ENCODE peak calls at places on chromosomes 3 and 15, in nine cellular contexts. One of them, this sample, is unnamed.

GRCh38 chr3:186669378-186670084 is 3.7 kb downstream of the HRG start:
- DNase-seq in mammary epithelial cell: peak; percentile 75
- DNase-seq in transverse colon: no peak
- DNase-seq in endothelial cell of umbilical vein: no peak
- DNase-seq in kidney: no peak
- DNase-seq in heart left ventricle: no peak
- DNase-seq in CD4-positive, alpha-beta T cell: no peak
- DNase-seq in cardiac muscle cell: no peak
- DNase-seq in upper lobe of right lung: no peak
- DNase-seq in this sample: no peak

GRCh38 chr15:69067296-69067695 is 52.8 kb downstream of the NOX5 start:
- DNase-seq in CD4-positive, alpha-beta T cell: no peak
- DNase-seq in upper lobe of right lung: no peak
- DNase-seq in kidney: no peak
- DNase-seq in heart left ventricle: no peak
- DNase-seq in endothelial cell of umbilical vein: no peak
- DNase-seq in mammary epithelial cell: no peak
- DNase-seq in transverse colon: no peak
- DNase-seq in cardiac muscle cell: peak; percentile 4
- DNase-seq in this sample: no peak

GRCh38 chr3:141862279-141862816 is 14.1 kb upstream of the ATP1B3 start:
- DNase-seq in kidney: no peak
- DNase-seq in CD4-positive, alpha-beta T cell: no peak
- DNase-seq in mammary epithelial cell: no peak
- DNase-seq in heart left ventricle: no peak
- DNase-seq in transverse colon: no peak
- DNase-seq in endothelial cell of umbilical vein: no peak
- DNase-seq in cardiac muscle cell: no peak
- DNase-seq in upper lobe of right lung: no peak
- DNase-seq in this sample: no peak

GRCh38 chr3:16132926-16133325 is 41.6 kb upstream of the GALNT15 start:
- DNase-seq in endothelial cell of umbilical vein: no peak
- DNase-seq in CD4-positive, alpha-beta T cell: no peak
- DNase-seq in kidney: no peak
- DNase-seq in transverse colon: no peak
- DNase-seq in heart left ventricle: peak; percentile 41
- DNase-seq in cardiac muscle cell: peak; percentile 87
- DNase-seq in upper lobe of right lung: no peak
- DNase-seq in mammary epithelial cell: no peak
- DNase-seq in this sample: no peak

GRCh38 chr3:17320266-17320665 is 422.2 kb downstream of the TBC1D5 start:
- DNase-seq in mammary epithelial cell: no peak
- DNase-seq in heart left ventricle: no peak
- DNase-seq in cardiac muscle cell: peak; percentile 46
- DNase-seq in kidney: no peak
- DNase-seq in CD4-positive, alpha-beta T cell: no peak
- DNase-seq in endothelial cell of umbilical vein: no peak
- DNase-seq in upper lobe of right lung: no peak
- DNase-seq in transverse colon: no peak
- DNase-seq in this sample: no peak

GRCh38 chr15:58087870-58088269 is 22.4 kb upstream of the ALDH1A2 start:
- DNase-seq in CD4-positive, alpha-beta T cell: no peak
- DNase-seq in transverse colon: no peak
- DNase-seq in heart left ventricle: no peak
- DNase-seq in kidney: no peak
- DNase-seq in endothelial cell of umbilical vein: no peak
- DNase-seq in mammary epithelial cell: no peak
- DNase-seq in upper lobe of right lung: no peak
- DNase-seq in cardiac muscle cell: no peak
- DNase-seq in this sample: no peak

GRCh38 chr15:64232400-64232799 is 69.6 kb upstream of the PPIB start:
- DNase-seq in transverse colon: no peak
- DNase-seq in upper lobe of right lung: no peak
- DNase-seq in mammary epithelial cell: peak; percentile 68
- DNase-seq in cardiac muscle cell: peak; percentile 25
- DNase-seq in heart left ventricle: no peak
- DNase-seq in CD4-positive, alpha-beta T cell: no peak
- DNase-seq in kidney: no peak
- DNase-seq in endothelial cell of umbilical vein: no peak
- DNase-seq in this sample: no peak

GRCh38 chr15:63896336-63897115 is 62.8 kb upstream of the HERC1 start:
- DNase-seq in heart left ventricle: peak; percentile 42
- DNase-seq in mammary epithelial cell: peak; percentile 37
- DNase-seq in kidney: peak; percentile 80
- DNase-seq in CD4-positive, alpha-beta T cell: no peak
- DNase-seq in transverse colon: peak; percentile 31
- DNase-seq in endothelial cell of umbilical vein: peak; percentile 69
- DNase-seq in upper lobe of right lung: peak; percentile 56
- DNase-seq in cardiac muscle cell: peak; percentile 70
- DNase-seq in this sample: no peak

GRCh38 chr3:48502728-48503168 is 1.2 kb downstream of the SHISA5 start:
- DNase-seq in cardiac muscle cell: no peak
- DNase-seq in transverse colon: peak; percentile 23
- DNase-seq in mammary epithelial cell: no peak
- DNase-seq in CD4-positive, alpha-beta T cell: no peak
- DNase-seq in heart left ventricle: no peak
- DNase-seq in endothelial cell of umbilical vein: no peak
- DNase-seq in kidney: peak; percentile 83
- DNase-seq in upper lobe of right lung: no peak
- DNase-seq in this sample: peak; percentile 88

GRCh38 chr3:195187609-195188529 is 83.1 kb downstream of the XXYLT1 start:
- DNase-seq in endothelial cell of umbilical vein: peak; percentile 55
- DNase-seq in CD4-positive, alpha-beta T cell: no peak
- DNase-seq in transverse colon: no peak
- DNase-seq in mammary epithelial cell: peak; percentile 77
- DNase-seq in heart left ventricle: no peak
- DNase-seq in kidney: no peak
- DNase-seq in cardiac muscle cell: no peak
- DNase-seq in upper lobe of right lung: no peak
- DNase-seq in this sample: no peak

GRCh38 chr15:32878342-32878741 is 160.5 kb downstream of the GREM1 start:
- DNase-seq in endothelial cell of umbilical vein: peak; percentile 26
- DNase-seq in kidney: no peak
- DNase-seq in mammary epithelial cell: no peak
- DNase-seq in cardiac muscle cell: no peak
- DNase-seq in CD4-positive, alpha-beta T cell: no peak
- DNase-seq in heart left ventricle: no peak
- DNase-seq in transverse colon: no peak
- DNase-seq in upper lobe of right lung: no peak
- DNase-seq in this sample: no peak

GRCh38 chr3:112136959-112137693 is 4.1 kb upstream of the GCSAM start:
- DNase-seq in CD4-positive, alpha-beta T cell: peak; percentile 28
- DNase-seq in upper lobe of right lung: no peak
- DNase-seq in transverse colon: peak; percentile 37
- DNase-seq in heart left ventricle: no peak
- DNase-seq in endothelial cell of umbilical vein: peak; percentile 57
- DNase-seq in kidney: no peak
- DNase-seq in mammary epithelial cell: peak; percentile 53
- DNase-seq in cardiac muscle cell: peak; percentile 64
- DNase-seq in this sample: no peak

GRCh38 chr3:105618561-105618960 is 250.3 kb downstream of the CBLB start:
- DNase-seq in endothelial cell of umbilical vein: no peak
- DNase-seq in mammary epithelial cell: no peak
- DNase-seq in cardiac muscle cell: no peak
- DNase-seq in heart left ventricle: no peak
- DNase-seq in kidney: no peak
- DNase-seq in upper lobe of right lung: no peak
- DNase-seq in transverse colon: no peak
- DNase-seq in CD4-positive, alpha-beta T cell: no peak
- DNase-seq in this sample: no peak

GRCh38 chr3:134449277-134449676 is 36.5 kb downstream of the ANAPC13 start:
- DNase-seq in CD4-positive, alpha-beta T cell: no peak
- DNase-seq in cardiac muscle cell: peak; percentile 69
- DNase-seq in kidney: no peak
- DNase-seq in heart left ventricle: no peak
- DNase-seq in endothelial cell of umbilical vein: peak; percentile 11
- DNase-seq in mammary epithelial cell: peak; percentile 45
- DNase-seq in upper lobe of right lung: no peak
- DNase-seq in transverse colon: peak; percentile 39
- DNase-seq in this sample: peak; percentile 23

GRCh38 chr3:65919841-65920240 is 118.9 kb downstream of the MAGI1 start:
- DNase-seq in CD4-positive, alpha-beta T cell: no peak
- DNase-seq in heart left ventricle: no peak
- DNase-seq in endothelial cell of umbilical vein: no peak
- DNase-seq in upper lobe of right lung: no peak
- DNase-seq in kidney: no peak
- DNase-seq in cardiac muscle cell: peak; percentile 66
- DNase-seq in transverse colon: no peak
- DNase-seq in mammary epithelial cell: no peak
- DNase-seq in this sample: no peak

GRCh38 chr3:17946619-17947018 is 204.2 kb upstream of the TBC1D5 start:
- DNase-seq in mammary epithelial cell: no peak
- DNase-seq in cardiac muscle cell: no peak
- DNase-seq in CD4-positive, alpha-beta T cell: no peak
- DNase-seq in upper lobe of right lung: no peak
- DNase-seq in heart left ventricle: no peak
- DNase-seq in transverse colon: no peak
- DNase-seq in kidney: no peak
- DNase-seq in endothelial cell of umbilical vein: no peak
- DNase-seq in this sample: no peak

GRCh38 chr3:112773864-112774263 is 72.8 kb downstream of the CD200R1L start:
- DNase-seq in cardiac muscle cell: no peak
- DNase-seq in CD4-positive, alpha-beta T cell: no peak
- DNase-seq in kidney: no peak
- DNase-seq in endothelial cell of umbilical vein: no peak
- DNase-seq in upper lobe of right lung: no peak
- DNase-seq in mammary epithelial cell: peak; percentile 97
- DNase-seq in transverse colon: peak; percentile 15
- DNase-seq in heart left ventricle: no peak
- DNase-seq in this sample: no peak

GRCh38 chr3:56776551-56776950 is 25.2 kb downstream of the ARHGEF3 start:
- DNase-seq in endothelial cell of umbilical vein: no peak
- DNase-seq in transverse colon: no peak
- DNase-seq in kidney: no peak
- DNase-seq in cardiac muscle cell: no peak
- DNase-seq in CD4-positive, alpha-beta T cell: no peak
- DNase-seq in upper lobe of right lung: no peak
- DNase-seq in mammary epithelial cell: no peak
- DNase-seq in heart left ventricle: no peak
- DNase-seq in this sample: no peak

GRCh38 chr15:94610069-94610863 is 378.9 kb downstream of the MCTP2 start:
- DNase-seq in mammary epithelial cell: no peak
- DNase-seq in heart left ventricle: no peak
- DNase-seq in upper lobe of right lung: no peak
- DNase-seq in kidney: no peak
- DNase-seq in cardiac muscle cell: peak; percentile 4
- DNase-seq in endothelial cell of umbilical vein: peak; percentile 38
- DNase-seq in transverse colon: no peak
- DNase-seq in CD4-positive, alpha-beta T cell: no peak
- DNase-seq in this sample: no peak

GRCh38 chr3:124845406-124845805 is 41.8 kb downstream of the ITGB5 start:
- DNase-seq in transverse colon: peak; percentile 72
- DNase-seq in heart left ventricle: peak; percentile 68
- DNase-seq in kidney: no peak
- DNase-seq in upper lobe of right lung: no peak
- DNase-seq in mammary epithelial cell: peak; percentile 88
- DNase-seq in endothelial cell of umbilical vein: peak; percentile 70
- DNase-seq in cardiac muscle cell: peak; percentile 86
- DNase-seq in CD4-positive, alpha-beta T cell: no peak
- DNase-seq in this sample: no peak

GRCh38 chr15:60093273-60094067 is 89.4 kb downstream of the FOXB1 start:
- DNase-seq in transverse colon: peak; percentile 33
- DNase-seq in CD4-positive, alpha-beta T cell: no peak
- DNase-seq in mammary epithelial cell: no peak
- DNase-seq in upper lobe of right lung: no peak
- DNase-seq in kidney: no peak
- DNase-seq in endothelial cell of umbilical vein: no peak
- DNase-seq in cardiac muscle cell: no peak
- DNase-seq in heart left ventricle: no peak
- DNase-seq in this sample: peak; percentile 42

GRCh38 chr3:153400641-153401040 is 238.6 kb downstream of the RAP2B start:
- DNase-seq in endothelial cell of umbilical vein: no peak
- DNase-seq in upper lobe of right lung: no peak
- DNase-seq in heart left ventricle: no peak
- DNase-seq in transverse colon: no peak
- DNase-seq in cardiac muscle cell: no peak
- DNase-seq in kidney: no peak
- DNase-seq in CD4-positive, alpha-beta T cell: no peak
- DNase-seq in mammary epithelial cell: peak; percentile 80
- DNase-seq in this sample: no peak
- TF ChIP-seq CTCF in endothelial cell of umbilical vein: no peak
- TF ChIP-seq CTCF in upper lobe of right lung: no peak
- TF ChIP-seq CTCF in heart left ventricle: no peak
- TF ChIP-seq CTCF in transverse colon: no peak
- TF ChIP-seq CTCF in cardiac muscle cell: no peak
- TF ChIP-seq CTCF in kidney: no peak
- TF ChIP-seq CTCF in CD4-positive, alpha-beta T cell: no peak
- TF ChIP-seq CTCF in mammary epithelial cell: no peak
- TF ChIP-seq CTCF in this sample: no peak

DNA sequence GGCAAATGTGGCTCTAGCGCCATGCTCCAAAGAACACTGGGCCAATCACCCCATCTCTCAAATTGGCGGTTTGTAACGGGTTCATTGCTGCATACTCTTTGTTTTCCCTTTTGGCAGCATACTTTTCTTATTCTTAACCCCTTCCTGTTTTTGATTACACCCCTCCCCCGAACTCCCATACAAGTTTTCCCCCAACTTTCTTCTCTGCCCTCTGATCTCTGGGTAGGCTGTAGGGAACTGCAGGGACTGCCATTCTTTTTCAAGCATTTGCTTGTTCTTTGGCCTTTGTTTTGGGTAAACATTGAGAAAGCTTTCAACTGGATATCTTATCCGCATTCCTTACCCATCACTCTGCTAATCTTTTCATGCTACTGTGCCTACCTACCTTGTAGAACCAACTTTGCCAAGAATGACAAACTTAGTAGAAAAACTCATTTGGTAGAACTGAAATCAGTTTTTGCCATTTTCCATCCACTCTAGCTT is 1.6 kb downstream of the PPM1L start:
- DNase-seq in cardiac muscle cell: no peak
- DNase-seq in transverse colon: no peak
- DNase-seq in upper lobe of right lung: no peak
- DNase-seq in CD4-positive, alpha-beta T cell: no peak
- DNase-seq in heart left ventricle: no peak
- DNase-seq in mammary epithelial cell: no peak
- DNase-seq in kidney: no peak
- DNase-seq in endothelial cell of umbilical vein: no peak
- DNase-seq in this sample: no peak
- H3K27ac ChIP-seq in cardiac muscle cell: no peak overlapping the region
- H3K27ac ChIP-seq in transverse colon: no peak overlapping the region
- H3K27ac ChIP-seq in upper lobe of right lung: no peak overlapping the region
- H3K27ac ChIP-seq in CD4-positive, alpha-beta T cell: no peak overlapping the region
- H3K27ac ChIP-seq in heart left ventricle: peak overlapping the region; percentile 3
- H3K27ac ChIP-seq in mammary epithelial cell: no peak overlapping the region
- H3K27ac ChIP-seq in kidney: no peak overlapping the region
- H3K27ac ChIP-seq in endothelial cell of umbilical vein: no peak overlapping the region
- H3K27ac ChIP-seq in this sample: no peak overlapping the region

GRCh38 chr15:54810031-54810430 is 386.7 kb downstream of the RSL24D1 start:
- DNase-seq in upper lobe of right lung: no peak
- DNase-seq in mammary epithelial cell: no peak
- DNase-seq in cardiac muscle cell: no peak
- DNase-seq in kidney: no peak
- DNase-seq in endothelial cell of umbilical vein: no peak
- DNase-seq in heart left ventricle: no peak
- DNase-seq in transverse colon: no peak
- DNase-seq in CD4-positive, alpha-beta T cell: no peak
- DNase-seq in this sample: no peak
- TF ChIP-seq CTCF in upper lobe of right lung: no peak
- TF ChIP-seq CTCF in mammary epithelial cell: no peak
- TF ChIP-seq CTCF in cardiac muscle cell: no peak
- TF ChIP-seq CTCF in kidney: no peak
- TF ChIP-seq CTCF in endothelial cell of umbilical vein: no peak
- TF ChIP-seq CTCF in heart left ventricle: no peak
- TF ChIP-seq CTCF in transverse colon: no peak
- TF ChIP-seq CTCF in CD4-positive, alpha-beta T cell: no peak
- TF ChIP-seq CTCF in this sample: no peak

GRCh38 chr3:177089901-177090300 is 107.4 kb downstream of the TBL1XR1 start:
- DNase-seq in transverse colon: no peak
- DNase-seq in kidney: no peak
- DNase-seq in mammary epithelial cell: no peak
- DNase-seq in CD4-positive, alpha-beta T cell: no peak
- DNase-seq in cardiac muscle cell: no peak
- DNase-seq in upper lobe of right lung: no peak
- DNase-seq in heart left ventricle: no peak
- DNase-seq in endothelial cell of umbilical vein: no peak
- DNase-seq in this sample: no peak
- H3K27ac ChIP-seq in transverse colon: no peak overlapping the region
- H3K27ac ChIP-seq in kidney: no peak overlapping the region
- H3K27ac ChIP-seq in mammary epithelial cell: no peak overlapping the region
- H3K27ac ChIP-seq in CD4-positive, alpha-beta T cell: no peak overlapping the region
- H3K27ac ChIP-seq in cardiac muscle cell: no peak overlapping the region
- H3K27ac ChIP-seq in upper lobe of right lung: no peak overlapping the region
- H3K27ac ChIP-seq in heart left ventricle: no peak overlapping the region
- H3K27ac ChIP-seq in endothelial cell of umbilical vein: no peak overlapping the region
- H3K27ac ChIP-seq in this sample: no peak overlapping the region

This sample was measured in pancreas.